ENCODE peak calls at places on chromosome X, in seven cellular contexts. One of them, this sample, is unnamed.

GRCh38 chrX:150594584-150594983 is 26.2 kb downstream of the MTM1 start:
- DNase-seq in ascending aorta: no peak
- DNase-seq in aorta: no peak
- DNase-seq in choroid plexus epithelial cell: no peak
- DNase-seq in activated gamma-delta T cell treated with anti-CD3 and anti-CD28 coated beads, Interleukin-2, amount 50 U/mL, for 16 hours: no peak
- DNase-seq in RCC 7860: no peak
- DNase-seq in SJSA1: no peak
- DNase-seq in this sample: no peak

GRCh38 chrX:38108364-38108763 is 102.0 kb downstream of the SYTL5 start:
- DNase-seq in SJSA1: no peak
- DNase-seq in aorta: no peak
- DNase-seq in activated gamma-delta T cell treated with anti-CD3 and anti-CD28 coated beads, Interleukin-2, amount 50 U/mL, for 16 hours: no peak
- DNase-seq in RCC 7860: no peak
- DNase-seq in ascending aorta: no peak
- DNase-seq in choroid plexus epithelial cell: peak
- DNase-seq in this sample: no peak

GRCh38 chrX:21770631-21771321 is 12.9 kb upstream of the SMPX start:
- DNase-seq in choroid plexus epithelial cell: no peak
- DNase-seq in ascending aorta: no peak
- DNase-seq in activated gamma-delta T cell treated with anti-CD3 and anti-CD28 coated beads, Interleukin-2, amount 50 U/mL, for 16 hours: no peak
- DNase-seq in RCC 7860: peak
- DNase-seq in aorta: no peak
- DNase-seq in SJSA1: no peak
- DNase-seq in this sample: no peak

GRCh38 chrX:65598559-65599147 is 64.1 kb upstream of the LAS1L start:
- DNase-seq in SJSA1: no peak
- DNase-seq in activated gamma-delta T cell treated with anti-CD3 and anti-CD28 coated beads, Interleukin-2, amount 50 U/mL, for 16 hours: no peak
- DNase-seq in choroid plexus epithelial cell: no peak
- DNase-seq in RCC 7860: no peak
- DNase-seq in ascending aorta: no peak
- DNase-seq in aorta: no peak
- DNase-seq in this sample: no peak

GRCh38 chrX:139783959-139784358 is 76.0 kb upstream of the MCF2 start:
- DNase-seq in activated gamma-delta T cell treated with anti-CD3 and anti-CD28 coated beads, Interleukin-2, amount 50 U/mL, for 16 hours: no peak
- DNase-seq in choroid plexus epithelial cell: no peak
- DNase-seq in RCC 7860: no peak
- DNase-seq in ascending aorta: no peak
- DNase-seq in aorta: no peak
- DNase-seq in SJSA1: no peak
- DNase-seq in this sample: no peak

GRCh38 chrX:38654302-38654701 is 93.0 kb downstream of the TSPAN7 start:
- DNase-seq in aorta: no peak
- DNase-seq in activated gamma-delta T cell treated with anti-CD3 and anti-CD28 coated beads, Interleukin-2, amount 50 U/mL, for 16 hours: no peak
- DNase-seq in RCC 7860: no peak
- DNase-seq in ascending aorta: no peak
- DNase-seq in SJSA1: no peak
- DNase-seq in choroid plexus epithelial cell: peak
- DNase-seq in this sample: no peak

GRCh38 chrX:123167621-123168020 is 16.5 kb upstream of the GRIA3 start:
- DNase-seq in RCC 7860: no peak
- DNase-seq in choroid plexus epithelial cell: no peak
- DNase-seq in SJSA1: no peak
- DNase-seq in aorta: no peak
- DNase-seq in ascending aorta: no peak
- DNase-seq in activated gamma-delta T cell treated with anti-CD3 and anti-CD28 coated beads, Interleukin-2, amount 50 U/mL, for 16 hours: no peak
- DNase-seq in this sample: no peak

GRCh38 chrX:12412561-12412960 is 274.3 kb downstream of the FRMPD4 start:
- DNase-seq in RCC 7860: no peak
- DNase-seq in activated gamma-delta T cell treated with anti-CD3 and anti-CD28 coated beads, Interleukin-2, amount 50 U/mL, for 16 hours: no peak
- DNase-seq in ascending aorta: no peak
- DNase-seq in choroid plexus epithelial cell: no peak
- DNase-seq in SJSA1: no peak
- DNase-seq in aorta: no peak
- DNase-seq in this sample: no peak

GRCh38 chrX:71366674-71367256 is 608 bp downstream of the TAF1 start:
- DNase-seq in choroid plexus epithelial cell: peak
- DNase-seq in activated gamma-delta T cell treated with anti-CD3 and anti-CD28 coated beads, Interleukin-2, amount 50 U/mL, for 16 hours: peak
- DNase-seq in ascending aorta: no peak
- DNase-seq in RCC 7860: no peak
- DNase-seq in SJSA1: peak
- DNase-seq in aorta: no peak
- DNase-seq in this sample: peak

GRCh38 chrX:153875391-153876111 is 10.4 kb downstream of the L1CAM start:
- DNase-seq in choroid plexus epithelial cell: peak
- DNase-seq in ascending aorta: no peak
- DNase-seq in SJSA1: no peak
- DNase-seq in RCC 7860: no peak
- DNase-seq in activated gamma-delta T cell treated with anti-CD3 and anti-CD28 coated beads, Interleukin-2, amount 50 U/mL, for 16 hours: peak
- DNase-seq in aorta: no peak
- DNase-seq in this sample: peak

GRCh38 chrX:71492086-71493065 is 40.5 kb upstream of the OGT start:
- DNase-seq in ascending aorta: no peak
- DNase-seq in choroid plexus epithelial cell: no peak
- DNase-seq in aorta: peak
- DNase-seq in SJSA1: peak
- DNase-seq in activated gamma-delta T cell treated with anti-CD3 and anti-CD28 coated beads, Interleukin-2, amount 50 U/mL, for 16 hours: peak
- DNase-seq in RCC 7860: no peak
- DNase-seq in this sample: no peak

GRCh38 chrX:54807524-54808108 is at the start of gene MAGED2:
- DNase-seq in SJSA1: peak
- DNase-seq in aorta: peak
- DNase-seq in choroid plexus epithelial cell: peak
- DNase-seq in RCC 7860: no peak
- DNase-seq in activated gamma-delta T cell treated with anti-CD3 and anti-CD28 coated beads, Interleukin-2, amount 50 U/mL, for 16 hours: peak
- DNase-seq in ascending aorta: no peak
- DNase-seq in this sample: peak

GRCh38 chrX:48761674-48762471 is at the start of gene GLOD5:
- DNase-seq in RCC 7860: no peak
- DNase-seq in activated gamma-delta T cell treated with anti-CD3 and anti-CD28 coated beads, Interleukin-2, amount 50 U/mL, for 16 hours: no peak
- DNase-seq in ascending aorta: no peak
- DNase-seq in choroid plexus epithelial cell: peak
- DNase-seq in aorta: no peak
- DNase-seq in SJSA1: no peak
- DNase-seq in this sample: peak

GRCh38 chrX:34956915-34957314 is 14.3 kb downstream of the FAM47B start:
- DNase-seq in ascending aorta: no peak
- DNase-seq in aorta: no peak
- DNase-seq in RCC 7860: peak
- DNase-seq in choroid plexus epithelial cell: peak
- DNase-seq in SJSA1: no peak
- DNase-seq in activated gamma-delta T cell treated with anti-CD3 and anti-CD28 coated beads, Interleukin-2, amount 50 U/mL, for 16 hours: no peak
- DNase-seq in this sample: no peak